ENCODE peak calls at places on chromosome 9, in five cellular contexts. T is OCI-LY7, I is GM06990, C is endothelial cell, J is HCT116. S is an unnamed sample.

GRCh38 chr9:36862206-36863145 is 171.6 kb downstream of the PAX5 start:
- DNase-seq in J (peak; percentile 38), T (no peak), C (peak; percentile 65), I (no peak), S (no peak)

GRCh38 chr9:127568971-127569818 is 42.9 kb upstream of the STXBP1 start:
- DNase-seq in J (no peak), T (peak; percentile 84), C (peak; percentile 71), I (peak; percentile 72), S (peak; percentile 96)

GRCh38 chr9:92275541-92275940 is 18.0 kb downstream of the IARS1 start:
- DNase-seq in T (no peak), J (no peak), C (no peak), I (no peak), S (no peak)

GRCh38 chr9:86009133-86009532 is 68.2 kb downstream of the NAA35 start:
- DNase-seq in J (no peak), I (no peak), T (no peak), C (no peak), S (no peak)

GRCh38 chr9:89368550-89368949 is 50.2 kb downstream of the SECISBP2 start:
- DNase-seq in C (no peak), J (no peak), T (no peak), I (no peak), S (no peak)

GRCh38 chr9:71844808-71845207 is 66.2 kb downstream of the ABHD17B start:
- DNase-seq in C (no peak), I (no peak), T (no peak), J (no peak), S (no peak)

GRCh38 chr9:755454-756381 is 85.8 kb upstream of the DMRT1 start:
- DNase-seq in J (peak; percentile 40), T (no peak), I (no peak), C (no peak), S (no peak)

GRCh38 chr9:136824496-136825225 is 16.9 kb downstream of the RABL6 start:
- DNase-seq in C (no peak), T (no peak), J (no peak), I (no peak), S (no peak)

GRCh38 chr9:132575811-132576210 is 6.6 kb upstream of the BARHL1 start:
- DNase-seq in I (no peak), T (no peak), C (no peak), J (no peak), S (no peak)

GRCh38 chr9:123049589-123050222 is 16.2 kb downstream of the GPR21 start:
- DNase-seq in T (no peak), I (no peak), C (no peak), J (no peak), S (no peak)

GRCh38 chr9:32940740-32941139 is 60.7 kb downstream of the APTX start:
- DNase-seq in J (no peak), T (no peak), C (no peak), I (no peak), S (no peak)

GRCh38 chr9:113479150-113479761 is 15.7 kb downstream of the RGS3 start:
- DNase-seq in I (no peak), C (no peak), T (no peak), J (no peak), S (no peak)

GRCh38 chr9:27280858-27281257 is 16.1 kb downstream of the EQTN start:
- DNase-seq in T (no peak), I (no peak), J (no peak), C (no peak), S (no peak)

GRCh38 chr9:92035146-92035545 is 80.1 kb downstream of the SPTLC1 start:
- DNase-seq in I (no peak), C (no peak), J (no peak), T (no peak), S (no peak)

GRCh38 chr9:135065151-135065550 is 22.3 kb upstream of the OLFM1 start:
- DNase-seq in T (no peak), J (no peak), I (no peak), C (no peak), S (no peak)

GRCh38 chr9:3576358-3576757 is 50.6 kb upstream of the RFX3 start:
- DNase-seq in I (no peak), C (no peak), J (no peak), T (no peak), S (no peak)

GRCh38 chr9:79902937-79903600 is 331.3 kb downstream of the TLE4 start:
- DNase-seq in C (no peak), I (no peak), J (no peak), T (no peak), S (no peak)

GRCh38 chr9:6229186-6229585 is 13.6 kb downstream of the IL33 start:
- DNase-seq in C (no peak), I (no peak), J (no peak), T (no peak), S (no peak)

GRCh38 chr9:136624184-136624951 is 38.3 kb upstream of the EGFL7 start:
- DNase-seq in T (no peak), J (no peak), C (no peak), I (no peak), S (no peak)

GRCh38 chr9:129826344-129826743 is 2.4 kb upstream of the TOR1A start:
- DNase-seq in C (no peak), T (no peak), J (no peak), I (no peak), S (no peak)

GRCh38 chr9:104329245-104329644 is 174.8 kb upstream of the OR13F1 start:
- DNase-seq in J (no peak), C (no peak), I (no peak), T (no peak), S (no peak)

GRCh38 chr9:3281399-3281798 is 244.4 kb downstream of the RFX3 start:
- DNase-seq in T (no peak), I (no peak), J (no peak), C (no peak), S (peak; percentile 2)

GRCh38 chr9:82783045-82783444 is 279.9 kb downstream of the RASEF start:
- DNase-seq in J (no peak), C (no peak), I (no peak), T (no peak), S (no peak)

GRCh38 chr9:130029223-130029583 is 13.8 kb downstream of the FNBP1 start:
- DNase-seq in C (no peak), I (peak; percentile 70), J (no peak), T (no peak), S (no peak)

DNA sequence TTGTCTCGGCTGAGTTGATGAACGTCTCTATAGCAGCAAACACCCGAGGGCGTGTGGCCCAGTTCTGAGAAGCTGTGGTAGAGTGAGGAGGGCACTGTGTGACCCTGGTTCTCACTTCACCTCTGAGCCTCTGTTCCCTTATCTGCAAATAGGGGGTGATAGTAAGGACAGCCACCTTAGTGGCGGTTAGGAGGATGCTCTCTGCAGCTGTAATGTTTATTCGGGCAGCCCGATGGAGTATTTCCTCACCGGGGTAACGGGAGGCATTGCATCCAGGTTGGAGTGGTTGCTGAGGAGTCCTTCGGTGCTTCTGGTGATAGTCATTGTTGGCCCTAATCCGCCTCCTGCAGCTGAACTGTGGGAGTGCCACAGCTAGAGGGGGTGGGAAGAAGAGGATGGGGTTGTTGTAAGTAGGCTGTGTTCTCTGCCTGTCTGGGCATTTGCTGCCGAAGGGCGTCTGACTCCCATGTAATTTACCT is 13.9 kb downstream of the PRRC2B start:
- DNase-seq in J (no peak), I (no peak), C (peak; percentile 43), T (no peak), S (no peak)
- TF ChIP-seq CTCF in J (no peak), I (no peak), C (no peak), T (peak; percentile 44), S (no peak)

GRCh38 chr9:124694394-124695279 is 76.5 kb downstream of the NR6A1 start:
- DNase-seq in I (no peak), T (no peak), J (no peak), C (no peak), S (no peak)

GRCh38 chr9:124697326-124698200 is 73.5 kb downstream of the NR6A1 start:
- DNase-seq in T (no peak), J (no peak), I (no peak), C (no peak), S (no peak)

GRCh38 chr9:124696101-124696500 is 75.0 kb downstream of the NR6A1 start:
- DNase-seq in J (no peak), T (no peak), I (no peak), C (no peak), S (no peak)

GRCh38 chr9:124695280-124695890 is 75.7 kb downstream of the NR6A1 start:
- DNase-seq in T (no peak), C (no peak), J (no peak), I (no peak), S (no peak)

DNA sequence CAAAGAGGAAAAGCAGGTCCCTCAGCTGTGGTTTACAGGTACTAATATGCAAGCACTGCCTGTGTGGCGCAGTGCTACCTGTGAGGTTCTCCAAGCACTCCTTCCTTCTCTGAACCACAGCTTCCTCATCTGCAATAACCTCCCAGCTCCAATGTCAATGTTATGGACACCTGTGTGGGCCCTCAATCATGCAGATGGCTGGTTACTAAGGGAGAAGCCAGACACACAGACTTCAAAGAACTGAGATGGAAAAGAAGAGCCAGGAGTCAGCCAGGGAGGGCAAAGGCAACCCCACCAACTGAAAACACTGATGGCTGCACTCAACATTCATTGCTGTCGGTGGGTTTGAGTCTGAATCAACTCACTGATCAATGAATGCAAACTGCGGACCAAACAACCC is 77.7 kb downstream of the NR6A1 start:
- DNase-seq in C (no peak), I (no peak), T (no peak), J (no peak), S (no peak)
- TF ChIP-seq CTCF in C (no peak), I (no peak), T (no peak), J (no peak), S (no peak)

GRCh38 chr9:28921857-28922500 is 1348.7 kb upstream of the C9orf72 start:
- DNase-seq in C (no peak), T (no peak), J (no peak), I (no peak), S (no peak)

GRCh38 chr9:28925184-28925583 is 1351.9 kb upstream of the C9orf72 start:
- DNase-seq in C (no peak), I (no peak), J (no peak), T (no peak), S (no peak)

GRCh38 chr9:28926311-28926710 is 1353.0 kb upstream of the C9orf72 start:
- DNase-seq in I (no peak), J (no peak), T (no peak), C (no peak), S (no peak)

DNA sequence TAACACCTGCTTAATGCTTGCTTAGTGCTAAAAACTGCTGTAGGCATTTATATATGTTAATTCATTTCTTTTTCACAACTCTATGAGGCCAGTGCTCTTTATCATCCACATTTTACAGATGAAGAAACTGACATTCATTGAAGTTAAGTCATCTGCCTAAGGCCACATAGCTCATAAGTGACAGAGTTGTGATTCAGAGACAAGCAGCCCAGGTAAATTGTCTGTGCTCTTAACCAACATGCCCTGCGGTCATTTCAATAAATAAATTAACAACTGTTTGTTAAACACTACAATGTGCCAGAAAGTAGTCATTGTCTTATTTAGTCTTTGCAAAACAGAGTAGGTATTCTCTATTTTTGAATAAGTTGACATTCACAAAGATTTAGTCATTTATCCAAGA is 1354.4 kb upstream of the C9orf72 start:
- DNase-seq in T (no peak), C (no peak), J (no peak), I (no peak), S (no peak)
- TF ChIP-seq CTCF in T (no peak), C (no peak), J (no peak), I (no peak), S (no peak)

DNA sequence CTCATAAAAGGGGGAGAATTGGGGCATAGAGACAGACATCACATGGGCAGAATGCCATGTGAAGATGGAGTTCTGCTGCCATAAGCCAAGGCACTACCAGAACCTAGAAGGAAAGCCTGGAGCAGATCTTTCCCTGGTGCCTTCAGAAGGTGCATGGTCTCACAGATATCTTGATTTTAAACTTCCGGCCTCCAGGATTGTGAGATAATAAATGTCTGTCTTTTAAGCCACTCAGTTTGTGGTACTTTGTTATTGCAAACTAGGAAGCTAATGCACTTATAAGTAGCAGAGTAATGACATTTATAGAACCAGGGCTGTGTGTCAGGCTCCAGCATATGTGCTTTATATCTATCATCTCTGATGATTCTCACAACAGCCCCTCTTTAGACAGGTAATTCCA is 130.4 kb downstream of the ASTN2 start:
- DNase-seq in C (no peak), J (no peak), I (no peak), T (no peak), S (no peak)
- TF ChIP-seq CTCF in C (no peak), J (no peak), I (no peak), T (no peak), S (no peak)